ENCODE peak calls at places on chromosomes 16 and 17, in six cellular contexts. R is HepG2, M is tibial nerve, V is ovary, O is A549, D is H1. B is an unnamed sample. For H3K4me1, the result is how much of the 10 kb centered on the place peaks cover.

GRCh38 chr17:385195-385835 is 32.7 kb upstream of the RPH3AL start:
- DNase-seq in R (no peak), V (peak), D (peak), M (peak), O (peak), B (peak)

GRCh38 chr17:34613064-34614019 is 34.0 kb downstream of the TMEM132E start:
- DNase-seq in R (no peak), D (peak), V (peak), M (no peak), O (no peak), B (no peak)

GRCh38 chr17:58232707-58233156 is 5.7 kb upstream of the LPO start:
- DNase-seq in O (peak), V (no peak), R (no peak), M (no peak), D (no peak), B (no peak)

GRCh38 chr17:44086364-44087311 is 16.1 kb downstream of the G6PC3 start:
- DNase-seq in D (no peak), V (peak), R (peak), M (no peak), O (peak), B (peak)

GRCh38 chr16:87834668-87835473 is 34.4 kb downstream of the SLC7A5 start:
- DNase-seq in V (no peak), O (peak), M (no peak), D (no peak), R (no peak), B (peak)

GRCh38 chr16:10180771-10181163 is 1.5 kb downstream of the GRIN2A start:
- DNase-seq in D (peak), M (no peak), O (peak), R (peak), V (no peak), B (no peak)

GRCh38 chr16:84165746-84166145 is 20.6 kb downstream of the DNAAF1 start:
- DNase-seq in M (no peak), V (no peak), O (no peak), D (no peak), R (no peak), B (no peak)

GRCh38 chr16:88936913-88937666 is 39.9 kb downstream of the CBFA2T3 start:
- DNase-seq in M (no peak), O (no peak), D (no peak), V (no peak), R (no peak), B (no peak)

GRCh38 chr17:20083460-20083859 is 74.3 kb downstream of the SPECC1 start:
- DNase-seq in O (no peak), D (no peak), V (no peak), R (no peak), M (no peak), B (no peak)

GRCh38 chr16:57606847-57607501 is 21.5 kb upstream of the ADGRG1 start:
- DNase-seq in O (no peak), D (no peak), V (no peak), M (no peak), R (peak), B (no peak)

GRCh38 chr17:66542967-66543525 is 240.6 kb downstream of the PRKCA start:
- DNase-seq in V (no peak), D (no peak), R (peak), M (no peak), O (no peak), B (no peak)

GRCh38 chr17:67836205-67836987 is 11.1 kb downstream of the BPTF start:
- DNase-seq in V (no peak), O (no peak), R (no peak), M (no peak), D (no peak), B (no peak)

GRCh38 chr17:80024206-80024972 is 11.3 kb downstream of the TBC1D16 start:
- DNase-seq in O (no peak), M (no peak), V (no peak), D (no peak), R (no peak), B (no peak)

GRCh38 chr17:83194761-83195329 is 115.4 kb downstream of the METRNL start:
- DNase-seq in M (peak), R (no peak), O (no peak), D (no peak), V (peak), B (peak)

GRCh38 chr17:38746893-38747384 is 1.2 kb downstream of the PCGF2 start:
- DNase-seq in V (no peak), O (no peak), M (no peak), D (no peak), R (no peak), B (no peak)

DNA sequence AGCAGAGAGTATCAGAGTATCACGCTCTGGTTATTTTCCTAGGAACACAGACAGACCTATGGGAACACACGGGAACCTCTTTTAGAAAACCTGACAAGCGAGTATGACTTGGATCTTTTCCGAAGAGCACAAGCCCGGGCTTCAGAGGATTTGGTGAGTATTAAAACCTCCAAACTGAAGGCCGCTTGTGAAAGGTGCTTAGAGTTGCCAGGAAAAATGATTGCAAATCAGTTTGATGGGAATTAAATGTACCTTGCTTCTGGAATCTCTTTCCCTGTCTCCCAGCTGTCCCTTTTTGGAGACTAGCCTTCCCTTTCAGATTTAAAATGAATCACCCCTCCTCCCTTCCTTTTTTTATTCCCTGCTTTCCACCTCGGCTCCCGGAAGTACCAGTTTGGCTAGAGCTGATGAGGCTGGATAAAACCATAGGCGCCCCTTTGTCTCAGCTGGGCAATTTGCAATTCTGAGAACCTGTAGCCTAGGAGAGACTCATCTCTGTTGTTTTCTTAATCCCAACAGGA is 27.3 kb downstream of the KAT7 start:
- DNase-seq in M (no peak), D (no peak), R (no peak), O (no peak), V (no peak), B (no peak)
- H3K27ac ChIP-seq in M (no peak), D (peak), R (no peak), O (no peak), V (no peak), B (no peak)

GRCh38 chr16:64459821-64460220 is 662.0 kb downstream of the CDH11 start:
- DNase-seq in O (no peak), R (no peak), M (no peak), D (no peak), V (no peak), B (no peak)
- TF ChIP-seq EP300 in O (no peak), R (no peak), M (no peak), D (no peak), V (no peak), B (no peak)

GRCh38 chr16:3874242-3874641 is 6.3 kb downstream of the CREBBP start:
- DNase-seq in M (no peak), D (no peak), V (no peak), R (no peak), O (no peak), B (no peak)
- H3K4me1 ChIP-seq in M (half or more), D (under half), V (under half), R (half or more), O (under half), B (half or more)

DNA sequence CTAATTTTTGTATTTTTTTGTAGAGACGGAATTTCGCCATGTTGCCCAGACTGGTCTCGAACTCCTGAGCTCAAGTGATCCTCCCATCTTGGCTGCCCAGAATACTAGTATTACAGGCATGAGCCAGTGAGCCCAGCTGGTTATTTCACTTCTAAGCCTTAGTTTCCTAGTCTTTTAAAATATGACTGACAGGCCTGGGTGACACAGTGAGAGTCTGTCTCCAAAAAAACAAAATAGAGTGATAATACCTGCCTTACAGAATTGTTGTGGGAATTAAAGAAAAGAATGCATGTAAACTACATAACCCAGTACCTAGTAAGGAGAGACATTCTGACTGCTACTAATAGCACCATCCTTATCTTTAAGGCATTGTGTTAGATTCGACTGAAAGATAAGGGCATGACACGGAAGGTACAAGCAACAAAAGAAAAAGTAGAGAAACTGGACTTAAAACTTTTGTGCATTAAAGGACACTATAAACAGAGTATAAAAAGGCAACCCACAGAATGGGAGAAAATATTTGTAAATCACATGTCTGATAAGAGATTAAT is 11.6 kb downstream of the TOM1L2 start:
- DNase-seq in M (no peak), V (no peak), D (no peak), O (no peak), R (no peak), B (no peak)
- H3K27ac ChIP-seq in M (peak), V (no peak), D (no peak), O (peak), R (no peak), B (peak)

GRCh38 chr16:64416232-64417010 is 705.4 kb downstream of the CDH11 start:
- DNase-seq in O (no peak), M (no peak), V (no peak), R (no peak), D (no peak), B (no peak)
- TF ChIP-seq EP300 in O (no peak), M (no peak), V (no peak), R (no peak), D (no peak), B (no peak)

DNA sequence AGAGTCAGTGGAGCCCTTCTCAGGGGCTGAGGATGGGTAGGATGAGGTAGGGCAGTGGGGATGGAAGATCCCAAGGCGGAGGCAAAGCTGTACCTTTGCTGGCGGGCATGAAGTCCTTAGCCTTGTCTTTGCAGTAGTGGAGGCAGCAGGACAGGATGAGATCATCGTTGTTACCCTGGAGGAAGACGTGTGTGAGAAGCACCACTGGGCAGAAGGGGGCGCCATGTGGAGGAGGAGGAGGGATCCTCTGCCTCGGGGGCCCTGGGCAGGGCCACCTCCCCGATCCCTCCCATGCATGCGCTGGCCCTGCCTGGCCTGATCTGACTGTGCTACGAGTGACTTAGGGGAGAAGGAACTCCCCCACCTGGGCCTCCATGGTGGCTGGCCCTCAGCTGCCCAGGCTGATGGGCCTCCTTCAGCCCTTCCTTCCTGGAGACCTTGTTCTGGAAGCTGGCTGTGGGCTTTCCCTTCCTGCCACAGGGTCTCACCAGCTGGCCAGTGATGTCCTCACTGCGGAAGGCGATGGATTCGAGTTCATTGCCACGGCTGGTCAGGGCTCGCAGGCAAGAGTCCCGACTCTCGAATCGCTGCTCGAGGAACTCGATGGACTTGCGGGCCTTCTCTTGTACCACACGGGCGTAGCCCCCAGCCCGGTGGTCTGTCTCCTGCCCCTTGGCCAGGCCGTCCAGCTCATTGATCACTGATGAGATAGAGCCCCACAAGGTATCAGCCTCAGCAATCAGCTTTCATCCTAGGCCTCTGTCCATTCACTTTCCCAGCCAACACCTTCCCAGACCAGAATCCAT is 10.3 kb downstream of the HIC1 start:
- DNase-seq in M (no peak), R (no peak), V (peak), O (peak), D (peak), B (no peak)
- H3K4me1 ChIP-seq in M (half or more), R (under half), V (under half), O (under half), D (under half), B (under half)

DNA sequence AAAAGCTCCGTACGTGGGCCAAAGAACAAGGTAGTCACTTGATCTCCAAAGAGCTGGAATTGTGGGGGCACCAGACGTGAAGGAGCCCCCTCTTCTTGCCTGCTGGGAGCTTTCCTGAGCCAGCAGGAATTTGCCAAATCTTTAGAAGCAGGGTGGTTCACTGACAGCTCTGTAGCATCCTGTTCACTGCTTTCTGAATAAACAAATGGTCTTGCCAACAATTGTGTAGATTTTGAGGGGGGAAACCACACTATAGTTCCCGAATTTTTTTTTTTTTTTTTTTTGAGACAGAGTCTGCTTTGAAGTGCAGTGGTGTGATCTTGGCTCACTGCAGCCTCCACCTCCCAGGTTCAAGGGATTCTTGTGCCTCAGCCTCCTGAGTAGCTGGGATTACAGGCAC is 7.1 kb upstream of the TMIGD1 start:
- DNase-seq in R (no peak), V (no peak), D (no peak), O (no peak), M (no peak), B (no peak)
- H3K27ac ChIP-seq in R (peak), V (no peak), D (no peak), O (peak), M (no peak), B (peak)

GRCh38 chr16:4213721-4214120 is 28.2 kb downstream of the SRL start:
- DNase-seq in M (no peak), O (no peak), V (peak), R (no peak), D (no peak), B (no peak)

GRCh38 chr16:4212934-4213296 is 29.0 kb downstream of the SRL start:
- DNase-seq in V (no peak), O (peak), D (no peak), M (no peak), R (peak), B (no peak)

GRCh38 chr16:4209657-4210056 is 32.2 kb downstream of the SRL start:
- DNase-seq in V (no peak), D (no peak), R (no peak), O (no peak), M (no peak), B (no peak)

GRCh38 chr16:4214215-4214621 is 27.7 kb downstream of the SRL start:
- DNase-seq in O (peak), D (no peak), M (no peak), V (peak), R (peak), B (no peak)

DNA sequence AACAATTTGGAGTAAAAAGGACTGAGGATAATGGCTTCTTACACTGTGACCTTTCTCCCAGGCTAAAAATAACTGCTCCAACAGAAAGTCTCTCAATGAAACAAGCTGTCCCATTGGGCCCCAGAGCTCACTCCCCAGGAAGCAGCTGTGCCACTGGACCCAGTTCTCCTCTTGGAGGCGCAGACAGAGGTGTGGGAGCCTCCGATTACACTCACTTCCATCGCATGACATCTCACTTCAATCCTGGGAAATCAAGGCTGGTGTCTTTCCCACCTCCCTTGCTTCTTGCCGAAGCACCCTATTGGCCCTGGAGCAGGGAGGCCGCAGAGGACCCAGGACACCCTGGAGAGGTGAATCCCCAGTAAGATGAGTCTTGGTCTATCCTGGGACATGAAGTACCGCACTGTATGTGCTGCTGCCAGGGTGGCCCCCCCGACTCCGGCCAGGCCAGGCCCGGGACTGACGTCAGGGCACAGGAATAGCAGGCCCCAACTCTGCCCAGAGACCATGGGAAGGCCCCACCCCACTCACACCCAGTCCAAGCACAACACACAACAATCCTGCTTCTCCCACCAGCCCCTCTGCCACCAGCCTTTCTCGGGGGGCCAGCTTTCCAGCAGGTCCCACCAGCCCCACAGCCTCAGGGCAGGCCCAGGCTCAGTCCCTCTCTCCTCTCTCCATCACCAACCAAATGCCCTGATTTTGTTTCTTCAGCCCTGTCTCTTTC is 29.5 kb downstream of the SRL start:
- DNase-seq in O (no peak), V (peak), D (no peak), M (no peak), R (no peak), B (no peak)
- TF ChIP-seq EP300 in O (no peak), V (peak), D (no peak), M (peak), R (no peak), B (no peak)

B was measured in sigmoid colon.